ENCODE peak calls at places on chromosome 16, in seven cellular contexts. M is breast epithelium; G is lung; Z is retina; K is BE2C; R is A172; P is activated naive CD8-positive, alpha-beta T cell treated with anti-CD3 and anti-CD28 coated beads for 36 hours. U is an unnamed sample.
A peak's percentile ranks its signal among the peaks of the same experiment; 100 is the strongest.

GRCh38 chr16:69496376-69496775 is 69.4 kb upstream of the NFAT5 start:
- DNase-seq in Z (no peak), M (no peak), K (no peak), P (no peak), R (no peak), G (no peak), U (no peak)

GRCh38 chr16:84942786-84943185 is 68.5 kb downstream of the ZDHHC7 start:
- DNase-seq in G (no peak), R (no peak), P (no peak), M (no peak), Z (no peak), K (no peak), U (no peak)

GRCh38 chr16:88886915-88887521 is 20.6 kb upstream of the PABPN1L start:
- DNase-seq in P (no peak), R (no peak), G (peak; percentile 56), Z (no peak), M (no peak), K (peak; percentile 44), U (no peak)

GRCh38 chr16:84220851-84221250 is 19.0 kb downstream of the KCNG4 start:
- DNase-seq in P (no peak), Z (no peak), R (peak; percentile 48), K (no peak), M (no peak), G (no peak), U (no peak)

GRCh38 chr16:85778873-85779272 is 20.5 kb downstream of the EMC8 start:
- DNase-seq in G (no peak), K (no peak), P (peak; percentile 25), R (no peak), Z (no peak), M (no peak), U (no peak)

GRCh38 chr16:29767062-29767461 is 11.0 kb upstream of the ZG16 start:
- DNase-seq in G (no peak), P (no peak), Z (no peak), R (no peak), K (no peak), M (no peak), U (no peak)

GRCh38 chr16:28984619-28985135 is at the start of gene LAT:
- DNase-seq in R (peak; percentile 95), Z (no peak), P (peak; percentile 76), M (no peak), K (no peak), G (no peak), U (no peak)

GRCh38 chr16:71542377-71542776 is 16.2 kb downstream of the CHST4 start:
- DNase-seq in G (peak; percentile 39), P (peak; percentile 55), R (no peak), K (peak; percentile 71), M (no peak), Z (peak; percentile 27), U (peak; percentile 44)

GRCh38 chr16:68711421-68712139 is 25.5 kb upstream of the CDH1 start:
- DNase-seq in K (no peak), R (no peak), G (no peak), M (no peak), Z (no peak), P (no peak), U (no peak)

GRCh38 chr16:27820646-27821345 is 242.7 kb downstream of the GSG1L start:
- DNase-seq in R (no peak), K (no peak), G (no peak), P (no peak), Z (no peak), M (peak; percentile 34), U (no peak)

GRCh38 chr16:86628614-86629013 is 50.3 kb downstream of the FOXL1 start:
- DNase-seq in G (no peak), Z (no peak), M (no peak), K (no peak), P (no peak), R (peak; percentile 67), U (no peak)

GRCh38 chr16:87328846-87329245 is 11.7 kb upstream of the C16orf95 start:
- DNase-seq in G (no peak), K (no peak), P (no peak), R (no peak), Z (no peak), M (no peak), U (no peak)

GRCh38 chr16:56603589-56603988 is 4.8 kb upstream of the MT2A start:
- DNase-seq in R (peak; percentile 64), K (peak; percentile 52), P (no peak), M (no peak), G (no peak), Z (no peak), U (peak; percentile 61)

GRCh38 chr16:84332975-84333684 is 35.2 kb upstream of the ATP2C2 start:
- DNase-seq in G (peak; percentile 81), R (no peak), Z (no peak), P (no peak), K (no peak), M (no peak), U (no peak)

GRCh38 chr16:89102777-89103073 is 9.1 kb downstream of the ACSF3 start:
- DNase-seq in R (no peak), P (no peak), K (no peak), Z (no peak), M (no peak), G (no peak), U (no peak)

GRCh38 chr16:19338335-19338734 is 52.8 kb downstream of the CLEC19A start:
- DNase-seq in R (peak; percentile 24), P (no peak), K (peak; percentile 16), Z (no peak), M (no peak), G (no peak), U (no peak)

GRCh38 chr16:31704138-31704537 is 169.5 kb upstream of the ZNF267 start:
- DNase-seq in Z (no peak), P (no peak), R (no peak), G (no peak), M (no peak), K (no peak), U (no peak)

GRCh38 chr16:84065536-84066132 is 23.0 kb upstream of the SLC38A8 start:
- DNase-seq in Z (peak; percentile 66), K (peak; percentile 59), R (peak; percentile 60), G (no peak), M (no peak), P (no peak), U (peak; percentile 9)